ENCODE peak calls at places on chromosomes 7 and 10, in eight cellular contexts. W is left colon; A is stimulated activated CD4-positive, alpha-beta T cell treated with anti-CD3 and anti-CD28 coated beads, Interleukin-1b, Interleukin-23, amount 100 ng/mL, for 24 hours; S is effector memory CD8-positive, alpha-beta T cell; Q is DND-41; B is transverse colon; U is T-helper 2 cell; Z is T-cell. I is an unnamed sample.

GRCh38 chr7:28165971-28166955 is 14.3 kb downstream of the JAZF1 start:
- DNase-seq in Z (no peak), A (no peak), Q (no peak), U (no peak), W (no peak), B (no peak), S (no peak), I (peak)

GRCh38 chr7:158743219-158743618 is 38.6 kb upstream of the NCAPG2 start:
- DNase-seq in Q (no peak), U (no peak), S (no peak), Z (no peak), B (no peak), W (no peak), A (no peak), I (no peak)

GRCh38 chr10:113822174-113822573 is 31.7 kb downstream of the DCLRE1A start:
- DNase-seq in A (no peak), U (no peak), Q (no peak), Z (no peak), B (no peak), W (no peak), S (no peak), I (no peak)

GRCh38 chr7:149181136-149181790 is 14.1 kb upstream of the ZNF282 start:
- DNase-seq in S (no peak), B (no peak), W (no peak), A (no peak), Q (no peak), U (no peak), Z (no peak), I (no peak)

GRCh38 chr10:78960316-78960800 is 108.4 kb upstream of the ZMIZ1 start:
- DNase-seq in U (no peak), A (no peak), W (peak), Z (no peak), B (peak), Q (no peak), S (no peak), I (peak)

GRCh38 chr10:91576096-91576545 is 56.8 kb downstream of the PPP1R3C start:
- DNase-seq in U (no peak), B (no peak), Q (no peak), Z (no peak), W (no peak), A (no peak), S (no peak), I (no peak)

GRCh38 chr10:48523820-48524758 is 80.8 kb downstream of the ARHGAP22 start:
- DNase-seq in Q (no peak), U (no peak), Z (no peak), A (no peak), W (no peak), S (no peak), B (no peak), I (no peak)

GRCh38 chr10:21100871-21101514 is 203.9 kb upstream of the NEBL start:
- DNase-seq in Q (no peak), S (no peak), W (no peak), Z (no peak), B (no peak), U (no peak), A (no peak), I (peak)

GRCh38 chr10:103663802-103664201 is 170.3 kb downstream of the NEURL1 start:
- DNase-seq in Z (no peak), Q (no peak), W (no peak), A (no peak), B (no peak), S (no peak), U (no peak), I (no peak)